ENCODE peak calls at places on chromosomes 4 and X, in ten cellular contexts. Q, V, J, R, W, Z, H, C, K and M are unnamed samples.

GRCh38 chrX:123625477-123625876 is 107.4 kb downstream of the THOC2 start:
- DNase-seq in Q (no peak), V (no peak), J (no peak), R (no peak), W (no peak), Z (no peak), H (no peak), C (no peak), K (no peak), M (no peak)

GRCh38 chr4:112766422-112766821 is 129.5 kb downstream of the LARP7 start:
- DNase-seq in Q (no peak), V (peak; percentile 42), J (peak; percentile 45), R (peak; percentile 27), W (peak; percentile 48), Z (no peak), H (no peak), C (peak; percentile 20), K (no peak), M (peak; percentile 26)

GRCh38 chr4:108685036-108685686 is 34.8 kb downstream of the OSTC start:
- DNase-seq in Q (no peak), V (no peak), J (no peak), R (no peak), W (peak; percentile 27), Z (no peak), H (no peak), C (peak; percentile 17), K (no peak), M (peak; percentile 17)

GRCh38 chrX:83022020-83022419 is 486.1 kb upstream of the POU3F4 start:
- DNase-seq in Q (no peak), V (no peak), J (no peak), R (no peak), W (no peak), Z (no peak), H (no peak), C (no peak), K (no peak), M (no peak)

GRCh38 chr4:167614866-167615265 is 380.6 kb upstream of the SPOCK3 start:
- DNase-seq in Q (no peak), V (peak; percentile 8), J (peak; percentile 44), R (peak; percentile 24), W (no peak), Z (no peak), H (no peak), C (peak; percentile 47), K (no peak), M (no peak)

GRCh38 chr4:76744253-76744921 is 153.6 kb downstream of the SOWAHB start:
- DNase-seq in Q (no peak), V (peak; percentile 61), J (peak; percentile 60), R (no peak), W (peak; percentile 90), Z (no peak), H (no peak), C (peak; percentile 89), K (no peak), M (no peak)

GRCh38 chr4:5030152-5030668 is 11.0 kb upstream of the CYTL1 start:
- DNase-seq in Q (no peak), V (no peak), J (no peak), R (no peak), W (no peak), Z (no peak), H (no peak), C (no peak), K (no peak), M (no peak)

GRCh38 chr4:165506780-165507305 is 128.0 kb downstream of the CPE start:
- DNase-seq in Q (no peak), V (no peak), J (no peak), R (no peak), W (no peak), Z (no peak), H (no peak), C (peak; percentile 20), K (no peak), M (no peak)

GRCh38 chrX:134806707-134807038 is 148.4 kb upstream of the PLAC1 start:
- DNase-seq in Q (no peak), V (no peak), J (no peak), R (no peak), W (no peak), Z (no peak), H (no peak), C (no peak), K (no peak), M (no peak)

GRCh38 chrX:119218198-119218597 is 17.9 kb upstream of the PGRMC1 start:
- DNase-seq in Q (no peak), V (no peak), J (no peak), R (no peak), W (no peak), Z (no peak), H (no peak), C (no peak), K (no peak), M (no peak)

GRCh38 chrX:15334561-15334960 is 762 bp downstream of the PIGA start:
- DNase-seq in Q (no peak), V (peak; percentile 1), J (peak; percentile 19), R (no peak), W (peak; percentile 29), Z (no peak), H (no peak), C (peak; percentile 29), K (no peak), M (peak; percentile 27)

GRCh38 chr4:96784336-96784735 is 944.4 kb downstream of the PDHA2 start:
- DNase-seq in Q (no peak), V (no peak), J (no peak), R (no peak), W (no peak), Z (no peak), H (no peak), C (no peak), K (no peak), M (no peak)

GRCh38 chrX:56794831-56795230 is 65.8 kb downstream of the NBDY start:
- DNase-seq in Q (no peak), V (no peak), J (no peak), R (no peak), W (no peak), Z (no peak), H (no peak), C (no peak), K (no peak), M (no peak)

GRCh38 chr4:94446386-94446785 is 5.4 kb upstream of the PDLIM5 start:
- DNase-seq in Q (no peak), V (peak; percentile 86), J (peak; percentile 71), R (no peak), W (peak; percentile 83), Z (no peak), H (no peak), C (peak; percentile 92), K (no peak), M (peak; percentile 83)

GRCh38 chr4:7156273-7157139 is 35.8 kb upstream of the SORCS2 start:
- DNase-seq in Q (peak; percentile 1), V (peak; percentile 26), J (no peak), R (peak; percentile 49), W (peak; percentile 28), Z (no peak), H (peak; percentile 49), C (peak; percentile 37), K (no peak), M (peak; percentile 19)

GRCh38 chr4:153573881-153574807 is 108.0 kb downstream of the TMEM131L start:
- DNase-seq in Q (peak; percentile 63), V (peak; percentile 83), J (peak; percentile 87), R (peak; percentile 60), W (peak; percentile 92), Z (peak; percentile 76), H (peak; percentile 68), C (peak; percentile 81), K (peak; percentile 58), M (peak; percentile 82)

GRCh38 chrX:66200855-66201795 is 37.1 kb downstream of the HEPH start:
- DNase-seq in Q (no peak), V (no peak), J (peak; percentile 7), R (no peak), W (peak; percentile 32), Z (no peak), H (no peak), C (no peak), K (no peak), M (peak; percentile 10)
- TF ChIP-seq CTCF in Q (no peak), V (no peak), J (peak; percentile 27), R (no peak), W (peak; percentile 48), Z (peak; percentile 52), H (peak; percentile 30), C (peak; percentile 12), K (peak; percentile 7), M (no peak)

DNA sequence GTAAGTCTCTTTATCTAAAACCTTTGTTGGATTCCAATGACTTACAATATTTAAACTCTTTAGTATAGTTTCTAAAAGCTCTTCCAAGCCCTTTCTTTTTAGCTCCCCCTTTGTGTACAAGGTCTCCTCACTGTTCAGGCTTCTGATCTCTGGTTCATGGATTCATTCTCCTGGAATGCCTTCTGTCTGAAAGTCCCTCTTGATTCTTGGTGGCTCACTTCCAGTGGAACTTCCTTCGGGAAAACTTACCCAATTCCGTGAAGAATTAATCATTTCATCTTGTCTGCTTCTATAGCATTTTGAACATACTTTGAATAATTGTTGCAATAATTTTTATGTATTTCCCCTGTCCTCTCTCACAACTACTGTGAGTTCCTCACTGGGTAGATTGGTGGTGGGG is 3.6 kb downstream of the ARHGAP24 start:
- DNase-seq in Q (no peak), V (no peak), J (no peak), R (no peak), W (peak; percentile 89), Z (no peak), H (no peak), C (peak; percentile 74), K (no peak), M (peak; percentile 55)
- H3K4me3 ChIP-seq in Q (no peak overlapping the region), V (no peak overlapping the region), J (no peak overlapping the region), R (no peak overlapping the region), W (peak overlapping the region; percentile 5), Z (peak overlapping the region; percentile 73), H (no peak overlapping the region), C (no peak overlapping the region), K (no peak overlapping the region), M (no peak overlapping the region)

GRCh38 chr4:73142995-73143547 is 73.6 kb upstream of the COX18 start:
- DNase-seq in Q (no peak), V (no peak), J (no peak), R (no peak), W (no peak), Z (no peak), H (no peak), C (no peak), K (no peak), M (no peak)
- TF ChIP-seq CTCF in Q (no peak), V (peak; percentile 17), J (peak; percentile 22), R (no peak), W (no peak), Z (no peak), H (peak; percentile 14), C (no peak), K (no peak), M (no peak)

DNA sequence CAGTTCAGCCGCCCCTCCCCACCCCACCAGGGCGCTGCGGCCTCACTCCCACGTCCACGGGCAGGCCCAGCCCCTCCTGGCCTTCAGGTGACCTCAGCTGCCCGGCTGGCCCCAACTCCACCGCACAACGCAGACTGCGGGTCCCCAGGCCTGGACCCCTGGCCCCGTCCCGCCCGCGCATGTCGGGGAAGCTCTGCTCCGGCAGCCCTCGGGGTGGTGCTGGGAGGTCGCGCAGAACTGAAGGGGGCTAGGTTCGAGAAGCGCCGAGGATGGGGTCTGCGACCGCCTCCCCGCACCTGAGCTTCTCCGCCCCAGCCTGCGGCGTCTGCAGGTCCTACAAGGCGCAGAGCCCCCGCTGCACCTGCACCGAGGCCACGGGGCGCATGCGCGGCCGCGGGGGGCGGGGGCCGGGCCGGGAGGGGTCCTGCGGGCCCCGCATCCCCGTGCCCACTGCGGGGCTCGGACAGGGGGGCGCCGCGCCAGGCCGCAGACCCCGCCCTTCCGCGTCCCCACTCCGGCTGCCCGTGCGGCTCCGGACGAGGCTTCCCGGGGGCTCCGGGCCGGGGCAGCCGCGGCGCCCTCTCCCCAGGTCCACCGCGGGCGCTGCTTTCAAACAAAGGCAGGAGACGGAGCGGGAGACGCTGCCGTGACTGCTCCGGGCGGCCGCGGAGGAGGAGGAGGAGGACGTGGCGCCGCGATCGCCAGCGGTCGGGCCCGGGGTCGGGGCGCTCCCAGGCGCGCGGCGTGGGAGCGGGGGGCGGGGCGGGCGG is 678 bp upstream of the NAT8L start:
- DNase-seq in Q (peak; percentile 42), V (no peak), J (no peak), R (peak; percentile 59), W (no peak), Z (no peak), H (no peak), C (no peak), K (no peak), M (no peak)
- H3K4me3 ChIP-seq in Q (peak overlapping the region; percentile 41), V (peak overlapping the region; percentile 3), J (no peak overlapping the region), R (peak overlapping the region; percentile 45), W (no peak overlapping the region), Z (peak overlapping the region; percentile 57), H (peak overlapping the region; percentile 40), C (no peak overlapping the region), K (peak overlapping the region; percentile 23), M (peak overlapping the region; percentile 46)